ENCODE peak calls at places on chromosome 12, in eight cellular contexts. D, W, A, C, X, V, N and Q are unnamed samples.

GRCh38 chr12:56688846-56689113 is 696 bp upstream of the PTGES3 start:
- DNase-seq in D (no peak), C (no peak), X (no peak), W (no peak), N (no peak), A (no peak), V (no peak), Q (no peak)

GRCh38 chr12:11797317-11797913 is 147.9 kb downstream of the ETV6 start:
- DNase-seq in A (peak; percentile 47), V (no peak), N (no peak), X (no peak), W (no peak), D (no peak), C (no peak), Q (peak; percentile 58)

GRCh38 chr12:90908465-90908864 is 46.5 kb downstream of the CCER1 start:
- DNase-seq in D (no peak), C (no peak), A (no peak), X (peak; percentile 1), W (no peak), V (no peak), N (no peak), Q (no peak)

GRCh38 chr12:111124183-111124582 is 203.8 kb upstream of the MYL2 start:
- DNase-seq in N (no peak), C (no peak), W (no peak), V (no peak), A (no peak), X (no peak), D (no peak), Q (no peak)

GRCh38 chr12:91974541-91974940 is 171.1 kb downstream of the BTG1 start:
- DNase-seq in X (no peak), V (no peak), N (no peak), D (no peak), A (no peak), C (no peak), W (no peak), Q (no peak)

GRCh38 chr12:26740348-26740747 is 92.6 kb downstream of the ITPR2 start:
- DNase-seq in D (no peak), W (no peak), C (no peak), V (no peak), N (no peak), A (no peak), X (no peak), Q (no peak)

GRCh38 chr12:106189341-106189740 is 50.6 kb upstream of the NUAK1 start:
- DNase-seq in C (no peak), W (no peak), A (no peak), N (no peak), X (peak; percentile 46), V (no peak), D (no peak), Q (no peak)

GRCh38 chr12:14960548-14961465 is 594 bp downstream of the ARHGDIB start:
- DNase-seq in C (no peak), X (no peak), D (no peak), W (no peak), A (peak; percentile 72), V (peak; percentile 42), N (no peak), Q (peak; percentile 52)

GRCh38 chr12:1696800-1697199 is 5.9 kb downstream of the ADIPOR2 start:
- DNase-seq in D (no peak), N (no peak), A (no peak), X (no peak), W (no peak), V (no peak), C (no peak), Q (no peak)

GRCh38 chr12:59005195-59005961 is 85.1 kb upstream of the LRIG3 start:
- DNase-seq in X (no peak), D (no peak), W (no peak), A (no peak), V (no peak), N (no peak), C (no peak), Q (no peak)

GRCh38 chr12:108371801-108372344 is 32.8 kb upstream of the CMKLR1 start:
- DNase-seq in A (no peak), D (no peak), W (no peak), X (no peak), N (no peak), C (no peak), V (no peak), Q (no peak)

GRCh38 chr12:108939594-108939993 is 59.7 kb downstream of the DAO start:
- DNase-seq in A (no peak), D (no peak), N (no peak), W (no peak), C (no peak), V (no peak), X (peak; percentile 56), Q (no peak)

GRCh38 chr12:42128327-42128726 is 16.3 kb downstream of the GXYLT1 start:
- DNase-seq in C (no peak), V (no peak), W (no peak), A (no peak), X (no peak), N (no peak), D (no peak), Q (no peak)

GRCh38 chr12:48336564-48336963 is 14.2 kb downstream of the ZNF641 start:
- DNase-seq in N (no peak), A (no peak), C (no peak), D (no peak), V (no peak), X (peak; percentile 25), W (no peak), Q (no peak)
- TF ChIP-seq CTCF in N (no peak), A (peak; percentile 10), C (no peak), D (peak; percentile 16), V (peak; percentile 21), X (peak; percentile 55), W (no peak), Q (peak; percentile 35)

GRCh38 chr12:79935021-79935623 is at the start of gene PPP1R12A:
- DNase-seq in X (peak; percentile 98), V (peak; percentile 98), D (peak; percentile 98), C (peak; percentile 97), A (peak; percentile 99), N (peak; percentile 93), W (peak; percentile 97), Q (peak; percentile 94)
- TF ChIP-seq CTCF in X (peak; percentile 13), V (peak; percentile 16), D (peak; percentile 33), C (no peak), A (no peak), N (peak; percentile 66), W (no peak), Q (no peak)

GRCh38 chr12:101570022-101570421 is 24.7 kb upstream of the MYBPC1 start:
- DNase-seq in V (no peak), D (no peak), W (no peak), A (no peak), C (no peak), N (no peak), X (peak; percentile 12), Q (no peak)
- TF ChIP-seq CTCF in V (peak; percentile 33), D (peak; percentile 62), W (peak; percentile 12), A (no peak), C (no peak), N (peak; percentile 66), X (peak; percentile 33), Q (no peak)

GRCh38 chr12:89383235-89384049 is 31.1 kb upstream of the DUSP6 start:
- DNase-seq in W (no peak), X (peak; percentile 20), D (no peak), V (no peak), N (peak; percentile 23), C (no peak), A (no peak), Q (no peak)
- TF ChIP-seq CTCF in W (no peak), X (no peak), D (no peak), V (no peak), N (no peak), C (no peak), A (no peak), Q (no peak)

DNA sequence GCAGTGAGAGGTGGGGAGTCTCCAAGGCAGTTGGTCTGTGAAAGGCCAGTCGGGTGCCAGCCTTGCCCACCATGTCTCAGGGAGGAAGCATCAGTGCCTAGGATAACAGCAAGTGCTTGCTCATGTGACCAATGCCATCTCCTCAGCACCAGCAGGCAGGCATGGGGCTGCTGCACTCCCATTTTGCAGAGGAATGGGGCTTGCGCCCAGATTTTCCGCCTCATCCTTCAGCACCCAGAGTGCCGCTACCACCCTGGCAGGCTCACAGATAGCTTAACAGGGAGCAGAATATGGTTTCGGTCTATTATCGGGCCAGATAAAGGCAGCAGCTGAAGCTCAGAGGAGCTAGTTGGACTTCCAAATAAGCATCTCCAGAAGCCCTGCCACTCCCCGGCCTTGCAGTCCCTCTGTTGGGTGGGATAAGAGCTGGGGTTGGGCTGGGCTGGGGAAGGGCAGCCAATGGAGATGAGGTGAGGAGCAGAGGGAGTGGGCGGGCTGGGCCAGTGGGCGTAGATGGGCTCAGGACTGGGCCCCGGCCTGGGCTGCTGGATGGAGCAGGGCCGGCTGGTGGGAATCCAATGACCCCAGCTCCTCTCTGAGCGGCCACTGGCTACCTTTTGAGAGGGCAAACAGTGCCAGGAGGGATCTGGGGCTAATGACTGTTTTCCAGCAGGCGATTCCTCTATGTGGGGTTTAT is 8.4 kb upstream of the KRT80 start:
- DNase-seq in A (peak; percentile 9), V (no peak), X (peak; percentile 60), W (no peak), D (no peak), N (no peak), C (no peak), Q (peak; percentile 35)
- TF ChIP-seq CTCF in A (no peak), V (no peak), X (no peak), W (no peak), D (no peak), N (no peak), C (no peak), Q (no peak)

GRCh38 chr12:40327506-40327905 is 102.7 kb downstream of the LRRK2 start:
- DNase-seq in A (no peak), C (no peak), V (no peak), W (no peak), X (no peak), N (no peak), D (no peak), Q (no peak)

GRCh38 chr12:40330180-40330579 is 105.4 kb downstream of the LRRK2 start:
- DNase-seq in C (no peak), N (no peak), V (no peak), D (no peak), X (no peak), A (no peak), W (no peak), Q (no peak)

GRCh38 chr12:40325349-40325960 is 100.7 kb downstream of the LRRK2 start:
- DNase-seq in V (no peak), X (peak; percentile 35), D (no peak), C (peak; percentile 15), N (no peak), W (no peak), A (no peak), Q (no peak)
- TF ChIP-seq CTCF in V (peak; percentile 19), X (peak; percentile 63), D (peak; percentile 70), C (peak; percentile 39), N (no peak), W (no peak), A (peak; percentile 19), Q (peak; percentile 34)